ENCODE peak calls at places on chromosome X, in ten cellular contexts. T is spleen; P is right cardiac atrium; C is sigmoid colon; M is A549; H is right lobe of liver; O is mucosa of descending colon; X is CD4-positive, alpha-beta memory T cell; N is heart right ventricle; V is gastrocnemius medialis. G is an unnamed sample.

GRCh38 chrX:119040432-119040831 is 32.4 kb upstream of the CT47C1 start:
- DNase-seq in T (no peak), H (no peak), X (no peak), O (no peak), C (no peak), V (no peak), P (no peak), M (no peak), N (no peak), G (no peak)

GRCh38 chrX:69161371-69161770 is 3.9 kb downstream of the PJA1 start:
- DNase-seq in H (no peak), T (no peak), N (no peak), M (no peak), V (no peak), X (no peak), O (no peak), C (no peak), P (no peak), G (no peak)

GRCh38 chrX:97743014-97743413 is 859.3 kb downstream of the RPA4 start:
- DNase-seq in O (peak; percentile 32), P (no peak), T (no peak), V (no peak), M (peak; percentile 0), N (no peak), H (no peak), C (no peak), X (no peak), G (no peak)

GRCh38 chrX:55120767-55121358 is 32.0 kb downstream of the PAGE2 start:
- DNase-seq in P (no peak), O (no peak), N (no peak), V (no peak), H (no peak), M (no peak), X (no peak), T (no peak), C (no peak), G (no peak)

GRCh38 chrX:96707829-96708228 is 23.2 kb downstream of the DIAPH2 start:
- DNase-seq in C (no peak), X (no peak), O (no peak), M (no peak), H (no peak), T (no peak), V (no peak), N (no peak), P (no peak), G (no peak)

GRCh38 chrX:34778961-34779360 is 121.9 kb upstream of the TMEM47 start:
- DNase-seq in O (no peak), V (no peak), P (no peak), M (no peak), N (no peak), X (no peak), H (no peak), T (no peak), C (no peak), G (no peak)

GRCh38 chrX:53831662-53832635 is 145.4 kb upstream of the HUWE1 start:
- DNase-seq in M (peak; percentile 40), T (no peak), X (peak; percentile 38), V (no peak), O (no peak), N (no peak), H (no peak), P (no peak), C (no peak), G (no peak)

GRCh38 chrX:70433848-70434351 is 10.7 kb upstream of the DLG3 start:
- DNase-seq in N (peak; percentile 70), T (peak; percentile 93), H (peak; percentile 81), P (peak; percentile 87), X (peak; percentile 76), M (peak; percentile 70), C (peak; percentile 85), V (peak; percentile 60), O (peak; percentile 87), G (no peak)

DNA sequence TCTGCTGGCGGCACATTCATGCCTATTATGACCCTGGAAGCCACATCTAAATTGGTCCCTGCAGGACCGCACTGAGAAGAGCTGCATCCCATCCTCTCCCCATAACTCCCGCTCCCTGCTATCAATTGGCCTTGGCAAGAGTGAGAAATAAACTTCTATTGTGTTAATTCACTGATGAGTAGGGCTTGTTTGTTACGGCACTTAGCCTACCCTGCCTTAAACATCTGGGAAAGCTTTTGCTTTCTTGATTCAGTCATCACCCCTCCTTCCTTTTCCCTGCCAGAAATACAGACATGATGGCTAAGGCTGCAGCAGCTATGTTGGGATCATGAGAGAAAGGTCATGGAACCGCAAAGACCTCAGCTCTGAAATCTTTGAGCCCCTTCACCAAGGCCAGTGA is 36.5 kb downstream of the SUPT20HL2 start:
- DNase-seq in T (no peak), X (no peak), V (no peak), C (no peak), M (no peak), N (no peak), O (no peak), H (no peak), P (no peak), G (no peak)
- H3K4me1 ChIP-seq in T (no peaks in the 10 kb centered on the region), X (no peaks in the 10 kb centered on the region), V (no peaks in the 10 kb centered on the region), C (peaks cover 8% of the 10 kb centered on the region), M (no peaks in the 10 kb centered on the region), N (no peaks in the 10 kb centered on the region), O (no peaks in the 10 kb centered on the region), H (no peaks in the 10 kb centered on the region), P (no peaks in the 10 kb centered on the region), G (no peaks in the 10 kb centered on the region)

GRCh38 chrX:100643212-100643611 is 787 bp upstream of the SRPX2 start:
- DNase-seq in T (no peak), P (no peak), N (no peak), M (no peak), V (no peak), C (no peak), O (no peak), X (no peak), H (no peak), G (no peak)

GRCh38 chrX:100647095-100647494 is 3.1 kb downstream of the SRPX2 start:
- DNase-seq in O (no peak), H (no peak), P (peak; percentile 49), C (no peak), N (no peak), M (no peak), T (no peak), X (no peak), V (no peak), G (no peak)

GRCh38 chrX:100647739-100648138 is 3.7 kb downstream of the SRPX2 start:
- DNase-seq in X (no peak), V (no peak), N (no peak), P (no peak), O (no peak), C (no peak), T (no peak), H (no peak), M (no peak), G (no peak)

GRCh38 chrX:100643943-100644587 is at the start of gene SRPX2:
- DNase-seq in C (peak; percentile 85), V (peak; percentile 18), O (no peak), P (peak; percentile 53), N (no peak), X (no peak), T (no peak), H (no peak), M (peak; percentile 80), G (peak; percentile 68)

DNA sequence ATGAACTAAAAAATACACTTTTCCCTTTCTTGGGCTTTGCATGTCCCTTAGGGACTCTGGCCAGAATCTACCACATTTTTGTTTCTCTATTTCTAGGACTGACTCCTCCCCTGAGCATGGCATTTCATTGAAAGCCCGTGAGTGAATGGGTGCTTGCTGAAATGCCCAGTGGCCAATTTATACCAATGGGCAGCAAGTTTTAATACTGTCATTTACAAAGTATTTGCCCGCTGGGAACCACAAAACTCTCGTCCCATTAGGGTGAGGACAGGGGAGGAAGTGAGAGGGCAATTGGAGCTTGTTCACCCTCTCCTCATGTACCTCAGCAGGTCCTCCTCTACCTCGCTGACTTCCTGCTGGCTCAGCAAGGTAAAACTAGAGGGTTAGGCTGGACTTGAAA is 1.1 kb downstream of the SRPX2 start:
- DNase-seq in N (no peak), O (no peak), C (no peak), V (no peak), H (no peak), P (no peak), T (no peak), X (no peak), M (no peak), G (no peak)
- H3K4me1 ChIP-seq in N (peaks cover 17% of the 10 kb centered on the region), O (peaks cover 7% of the 10 kb centered on the region), C (peaks cover 10% of the 10 kb centered on the region), V (no peaks in the 10 kb centered on the region), H (no peaks in the 10 kb centered on the region), P (peaks cover 1% of the 10 kb centered on the region), T (no peaks in the 10 kb centered on the region), X (no peaks in the 10 kb centered on the region), M (peaks cover 72% of the 10 kb centered on the region), G (peaks cover 30% of the 10 kb centered on the region)

GRCh38 chrX:45750639-45751038 is 550.0 kb upstream of the DIPK2B start:
- DNase-seq in T (no peak), P (no peak), V (no peak), O (no peak), X (no peak), H (no peak), C (peak; percentile 67), M (no peak), N (no peak), G (no peak)

GRCh38 chrX:45748443-45748842 is 547.8 kb upstream of the DIPK2B start:
- DNase-seq in N (no peak), V (no peak), C (no peak), X (no peak), H (no peak), O (no peak), M (no peak), P (no peak), T (no peak), G (no peak)

GRCh38 chrX:45749375-45749774 is 548.7 kb upstream of the DIPK2B start:
- DNase-seq in N (no peak), M (no peak), H (no peak), P (no peak), O (no peak), V (no peak), T (no peak), C (no peak), X (peak; percentile 15), G (no peak)

GRCh38 chrX:45747905-45748304 is 547.2 kb upstream of the DIPK2B start:
- DNase-seq in C (no peak), H (no peak), T (no peak), M (no peak), O (no peak), X (no peak), P (no peak), V (no peak), N (no peak), G (no peak)

GRCh38 chrX:45751156-45751555 is 550.5 kb upstream of the DIPK2B start:
- DNase-seq in O (no peak), T (no peak), M (no peak), H (no peak), V (no peak), P (no peak), N (no peak), X (no peak), C (no peak), G (no peak)
- H3K4me1 ChIP-seq in O (peaks cover 2% of the 10 kb centered on the region), T (peaks cover 39% of the 10 kb centered on the region), M (peaks cover 58% of the 10 kb centered on the region), H (no peaks in the 10 kb centered on the region), V (no peaks in the 10 kb centered on the region), P (no peaks in the 10 kb centered on the region), N (peaks cover 11% of the 10 kb centered on the region), X (peaks cover 69% of the 10 kb centered on the region), C (peaks cover 18% of the 10 kb centered on the region), G (peaks cover 53% of the 10 kb centered on the region)

GRCh38 chrX:78103656-78104446 is at the start of gene PGK1:
- DNase-seq in M (peak; percentile 99), O (peak; percentile 96), N (peak; percentile 96), P (peak; percentile 99), V (peak; percentile 90), T (peak; percentile 97), H (peak; percentile 98), X (peak; percentile 95), C (peak; percentile 98), G (peak; percentile 93)

GRCh38 chrX:78106651-78106986 is 2.6 kb downstream of the PGK1 start:
- DNase-seq in T (no peak), C (no peak), X (no peak), O (no peak), V (no peak), P (no peak), H (no peak), N (no peak), M (no peak), G (no peak)

GRCh38 chrX:78103001-78103634 is 930 bp upstream of the PGK1 start:
- DNase-seq in T (no peak), V (no peak), M (no peak), X (no peak), H (no peak), P (peak; percentile 59), N (no peak), C (no peak), O (peak; percentile 34), G (no peak)

GRCh38 chrX:78104447-78105176 is 564 bp downstream of the PGK1 start:
- DNase-seq in H (peak; percentile 74), M (peak; percentile 74), V (peak; percentile 59), X (peak; percentile 34), O (peak; percentile 60), T (peak; percentile 84), C (peak; percentile 79), P (peak; percentile 72), N (peak; percentile 40), G (no peak)

DNA sequence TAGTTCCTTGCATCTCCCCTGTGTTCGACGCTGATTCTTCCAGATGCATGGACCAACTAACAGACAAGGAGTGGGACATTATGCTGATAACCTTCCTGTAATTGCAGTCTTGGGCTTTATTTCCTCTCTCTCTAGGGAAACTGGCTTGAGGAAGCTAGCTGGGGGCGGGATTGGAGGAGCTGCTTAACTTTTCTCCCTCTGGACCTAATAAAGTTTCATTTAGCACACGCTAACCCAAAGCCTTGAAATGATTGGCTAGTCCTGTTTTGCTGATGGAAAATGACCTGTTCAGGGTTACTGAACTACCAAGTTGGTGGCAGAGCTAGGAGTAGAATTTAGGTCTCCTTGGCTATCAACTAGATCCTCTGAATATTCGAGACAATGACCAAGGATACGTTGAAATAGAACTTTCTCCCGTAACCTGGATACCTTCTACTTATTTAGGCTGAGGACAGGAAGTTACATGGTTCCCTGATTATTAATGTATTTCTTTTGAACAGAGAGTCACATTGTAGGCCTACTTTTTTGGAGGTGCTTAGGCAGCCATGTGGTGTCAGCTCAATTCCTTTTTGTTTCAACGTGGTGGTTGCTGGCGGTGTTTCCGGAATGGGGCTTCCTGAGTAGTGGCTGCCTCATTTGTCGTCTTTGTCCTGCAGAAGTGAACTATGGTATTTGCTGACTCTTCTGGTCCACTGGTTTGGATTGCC is 2.0 kb downstream of the PGK1 start:
- DNase-seq in N (no peak), X (peak; percentile 45), V (no peak), M (no peak), P (no peak), T (no peak), H (no peak), O (no peak), C (no peak), G (no peak)
- H3K4me1 ChIP-seq in N (peaks cover 54% of the 10 kb centered on the region), X (peaks cover 49% of the 10 kb centered on the region), V (peaks cover 50% of the 10 kb centered on the region), M (peaks cover 59% of the 10 kb centered on the region), P (peaks cover 8% of the 10 kb centered on the region), T (peaks cover 61% of the 10 kb centered on the region), H (no peaks in the 10 kb centered on the region), O (peaks cover 24% of the 10 kb centered on the region), C (peaks cover 32% of the 10 kb centered on the region), G (peaks cover 5% of the 10 kb centered on the region)